ENCODE peak calls at places on chromosomes 6 and 20, in ten cellular contexts. O is MV-4-11; B is Right ventricle myocardium inferior; X is erythroblast; U is stimulated activated CD8-positive, alpha-beta memory T cell treated with anti-CD3 and anti-CD28 coated beads, Interleukin-4, amount 100 ng/mL, for 48 hours; Z is stimulated activated CD4-positive, alpha-beta T cell treated with anti-CD3 and anti-CD28 coated beads, Interleukin-15, amount 100 ng/mL, for 1 hour; G is cardiac fibroblast; C is fibroblast of mammary gland; W is ovary; I is effector memory CD8-positive, alpha-beta T cell. H is an unnamed sample.

GRCh38 chr6:107561325-107561724 is 71.4 kb downstream of the SOBP start:
- DNase-seq in O (no peak), X (no peak), W (peak), I (no peak), C (no peak), Z (no peak), U (no peak), G (peak), B (peak), H (peak)

GRCh38 chr6:84847349-84848160 is 83.2 kb upstream of the TBX18 start:
- DNase-seq in O (no peak), X (no peak), Z (no peak), C (peak), I (no peak), W (no peak), B (no peak), G (peak), U (no peak), H (no peak)

GRCh38 chr6:83430606-83431544 is at the start of gene ME1:
- DNase-seq in B (peak), I (peak), C (peak), X (peak), U (peak), G (peak), O (peak), Z (peak), W (peak), H (peak)

GRCh38 chr6:74780831-74781230 is 425.0 kb downstream of the COL12A1 start:
- DNase-seq in O (no peak), W (no peak), Z (no peak), U (no peak), X (no peak), C (no peak), B (no peak), G (peak), I (no peak), H (no peak)

GRCh38 chr20:45322952-45323383 is 14.9 kb upstream of the MATN4 start:
- DNase-seq in C (peak), W (no peak), X (peak), G (peak), B (no peak), U (no peak), I (no peak), O (peak), Z (no peak), H (no peak)

GRCh38 chr6:3356056-3356823 is 97.5 kb downstream of the PSMG4 start:
- DNase-seq in C (peak), I (peak), O (peak), U (peak), B (no peak), G (peak), W (peak), Z (peak), X (peak), H (peak)

GRCh38 chr6:90175627-90176538 is 120.8 kb downstream of the BACH2 start:
- DNase-seq in G (no peak), I (no peak), Z (peak), U (peak), X (no peak), W (no peak), C (no peak), B (no peak), O (peak), H (no peak)

GRCh38 chr20:44683263-44684046 is 31.7 kb upstream of the CCN5 start:
- DNase-seq in C (no peak), U (peak), X (no peak), W (no peak), B (no peak), I (peak), O (peak), Z (peak), G (peak), H (no peak)

H was measured in kidney.